ENCODE peak calls at places on chromosome 9, in ten cellular contexts. N is spleen; L is fibroblast of lung; P is PC-9; Z is hepatocyte; K is psoas muscle; H is CD8-positive, alpha-beta T cell; T is GM23338; A is mammary epithelial cell; R is RWPE1. Q is an unnamed sample.

GRCh38 chr9:89309608-89310485 is 1.1 kb upstream of the CKS2 start:
- DNase-seq in N (no peak), L (no peak), P (peak), Z (peak), K (no peak), H (no peak), T (peak), A (no peak), R (no peak), Q (no peak)

GRCh38 chr9:134056483-134057310 is 11.1 kb downstream of the BRD3 start:
- DNase-seq in N (no peak), L (no peak), P (no peak), Z (no peak), K (no peak), H (no peak), T (no peak), A (no peak), R (peak), Q (no peak)

GRCh38 chr9:116701940-116702642 is 15.0 kb downstream of the TRIM32 start:
- DNase-seq in N (no peak), L (no peak), P (peak), Z (no peak), K (no peak), H (no peak), T (no peak), A (peak), R (no peak), Q (no peak)

GRCh38 chr9:4591123-4591500 is 71.0 kb upstream of the PLPP6 start:
- DNase-seq in N (no peak), L (peak), P (no peak), Z (no peak), K (no peak), H (no peak), T (no peak), A (no peak), R (no peak), Q (no peak)

GRCh38 chr9:12770261-12770660 is 4.6 kb upstream of the LURAP1L start:
- DNase-seq in N (no peak), L (no peak), P (no peak), Z (no peak), K (no peak), H (no peak), T (no peak), A (no peak), R (no peak), Q (no peak)

GRCh38 chr9:72871685-72872084 is 81.2 kb downstream of the ALDH1A1 start:
- DNase-seq in N (no peak), L (no peak), P (no peak), Z (peak), K (no peak), H (no peak), T (peak), A (peak), R (peak), Q (no peak)

GRCh38 chr9:38417003-38417965 is 7.0 kb downstream of the IGFBPL1 start:
- DNase-seq in N (no peak), L (no peak), P (no peak), Z (no peak), K (no peak), H (no peak), T (peak), A (peak), R (peak), Q (no peak)

GRCh38 chr9:122056484-122056883 is 36.6 kb downstream of the TTLL11 start:
- DNase-seq in N (no peak), L (peak), P (no peak), Z (peak), K (no peak), H (no peak), T (peak), A (peak), R (peak), Q (no peak)

GRCh38 chr9:70285981-70286616 is 27.3 kb downstream of the SMC5 start:
- DNase-seq in N (no peak), L (no peak), P (no peak), Z (no peak), K (no peak), H (no peak), T (no peak), A (no peak), R (no peak), Q (no peak)

GRCh38 chr9:85223506-85224108 is 518.1 kb downstream of the AGTPBP1 start:
- DNase-seq in N (no peak), L (peak), P (no peak), Z (no peak), K (no peak), H (no peak), T (no peak), A (peak), R (peak), Q (no peak)

GRCh38 chr9:114235113-114235589 is 79.8 kb downstream of the COL27A1 start:
- DNase-seq in N (no peak), L (no peak), P (no peak), Z (no peak), K (no peak), H (no peak), T (no peak), A (no peak), R (no peak), Q (no peak)

GRCh38 chr9:89178162-89179120 is at the start of gene SHC3:
- DNase-seq in N (no peak), L (peak), P (no peak), Z (peak), K (peak), H (peak), T (peak), A (no peak), R (no peak), Q (no peak)

GRCh38 chr9:18502546-18502945 is 28.6 kb downstream of the ADAMTSL1 start:
- DNase-seq in N (no peak), L (no peak), P (no peak), Z (no peak), K (no peak), H (no peak), T (no peak), A (no peak), R (no peak), Q (no peak)

GRCh38 chr9:77764894-77765780 is 117.0 kb upstream of the GNA14 start:
- DNase-seq in N (no peak), L (peak), P (no peak), Z (peak), K (no peak), H (no peak), T (peak), A (peak), R (no peak), Q (no peak)

DNA sequence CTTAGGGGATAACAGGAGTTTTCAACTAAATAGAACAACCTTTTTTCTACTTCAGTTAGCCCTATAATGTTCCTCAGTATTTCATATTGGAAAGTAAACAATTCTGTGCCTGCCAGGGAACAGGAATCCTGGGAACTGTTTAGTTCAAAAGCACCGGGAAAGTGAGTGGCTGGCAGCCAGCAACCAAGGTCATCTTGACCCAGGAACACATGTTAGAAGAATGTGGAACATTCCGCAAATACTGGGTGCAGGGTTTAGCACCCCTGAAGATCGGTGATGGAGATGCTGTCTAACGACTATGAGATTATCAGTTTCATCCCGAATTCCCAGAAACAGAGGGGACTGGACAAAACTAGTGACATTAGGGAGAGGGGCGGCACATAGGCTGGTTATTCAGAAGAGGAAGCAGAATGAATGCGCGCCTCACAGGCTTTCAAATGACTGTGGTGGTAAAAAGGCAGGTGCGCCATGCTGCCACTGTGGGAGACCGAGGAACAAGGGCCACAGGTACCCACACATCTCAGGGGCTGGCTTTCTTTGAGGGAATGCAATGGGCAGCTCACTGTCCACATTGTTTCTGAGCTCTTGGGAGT is 51.2 kb downstream of the IPPK start:
- DNase-seq in N (no peak), L (no peak), P (no peak), Z (no peak), K (no peak), H (peak), T (no peak), A (no peak), R (no peak), Q (no peak)
- H3K27ac ChIP-seq in N (no peak), L (no peak), P (no peak), Z (peak), K (no peak), H (no peak), T (no peak), A (no peak), R (no peak), Q (no peak)

GRCh38 chr9:130195638-130196037 is 23.4 kb downstream of the NCS1 start:
- DNase-seq in N (no peak), L (no peak), P (no peak), Z (no peak), K (no peak), H (no peak), T (no peak), A (no peak), R (no peak), Q (no peak)

GRCh38 chr9:130193531-130194405 is 21.6 kb downstream of the NCS1 start:
- DNase-seq in N (no peak), L (no peak), P (no peak), Z (no peak), K (no peak), H (no peak), T (peak), A (no peak), R (no peak), Q (no peak)

GRCh38 chr9:130193119-130193518 is 20.9 kb downstream of the NCS1 start:
- DNase-seq in N (no peak), L (no peak), P (no peak), Z (no peak), K (no peak), H (no peak), T (peak), A (no peak), R (no peak), Q (no peak)

GRCh38 chr9:130192600-130192999 is 20.4 kb downstream of the NCS1 start:
- DNase-seq in N (no peak), L (no peak), P (no peak), Z (no peak), K (no peak), H (no peak), T (no peak), A (no peak), R (no peak), Q (no peak)

DNA sequence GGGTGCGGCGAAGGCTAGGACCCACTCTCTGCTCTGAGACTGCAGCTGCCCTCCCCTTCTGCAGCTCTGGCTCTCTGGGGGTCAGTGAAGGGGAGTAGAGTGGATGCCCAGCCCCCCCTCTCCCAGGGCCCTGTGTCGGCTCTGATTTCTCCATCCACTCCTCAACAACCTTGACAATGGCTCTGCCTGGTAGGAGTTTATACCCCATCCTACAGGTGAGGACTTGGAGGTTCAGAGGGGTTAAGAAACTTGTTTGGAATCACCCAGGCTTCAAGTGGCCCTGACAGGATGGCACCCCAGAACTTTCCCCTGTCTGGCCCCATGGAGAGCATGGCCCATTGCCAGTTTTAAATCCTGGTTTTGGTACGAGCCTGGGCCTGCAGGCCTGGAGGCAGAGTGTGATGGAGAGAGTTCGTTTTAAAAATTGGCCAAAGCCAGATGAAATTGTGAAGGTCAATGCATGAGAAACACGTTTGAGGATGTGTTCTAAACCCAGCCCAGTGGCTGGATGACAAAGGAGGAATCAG is 22.3 kb downstream of the NCS1 start:
- DNase-seq in N (no peak), L (no peak), P (no peak), Z (no peak), K (no peak), H (no peak), T (no peak), A (peak), R (no peak), Q (no peak)
- H3K27ac ChIP-seq in N (no peak), L (no peak), P (no peak), Z (peak), K (no peak), H (no peak), T (no peak), A (no peak), R (peak), Q (no peak)

GRCh38 chr9:95012902-95013301 is 286.4 kb downstream of the AOPEP start:
- DNase-seq in N (no peak), L (no peak), P (no peak), Z (no peak), K (no peak), H (no peak), T (no peak), A (no peak), R (no peak), Q (no peak)
- H3K27ac ChIP-seq in N (no peak), L (no peak), P (peak), Z (peak), K (peak), H (no peak), T (no peak), A (no peak), R (no peak), Q (peak)

GRCh38 chr9:87581949-87582637 is 84.4 kb downstream of the DAPK1 start:
- DNase-seq in N (no peak), L (no peak), P (no peak), Z (no peak), K (no peak), H (no peak), T (no peak), A (no peak), R (no peak), Q (no peak)
- H3K27ac ChIP-seq in N (peak), L (no peak), P (no peak), Z (peak), K (no peak), H (no peak), T (no peak), A (no peak), R (no peak), Q (no peak)

GRCh38 chr9:107235765-107236442 is 47.2 kb upstream of the RAD23B start:
- DNase-seq in N (no peak), L (no peak), P (no peak), Z (no peak), K (no peak), H (no peak), T (no peak), A (no peak), R (no peak), Q (no peak)

GRCh38 chr9:107240260-107240659 is 42.8 kb upstream of the RAD23B start:
- DNase-seq in N (no peak), L (no peak), P (no peak), Z (no peak), K (no peak), H (no peak), T (no peak), A (no peak), R (no peak), Q (no peak)

GRCh38 chr9:107242073-107243063 is 40.7 kb upstream of the RAD23B start:
- DNase-seq in N (no peak), L (peak), P (peak), Z (no peak), K (no peak), H (no peak), T (no peak), A (peak), R (no peak), Q (no peak)

GRCh38 chr9:107237873-107238272 is 45.2 kb upstream of the RAD23B start:
- DNase-seq in N (no peak), L (no peak), P (no peak), Z (no peak), K (no peak), H (no peak), T (no peak), A (no peak), R (no peak), Q (no peak)

DNA sequence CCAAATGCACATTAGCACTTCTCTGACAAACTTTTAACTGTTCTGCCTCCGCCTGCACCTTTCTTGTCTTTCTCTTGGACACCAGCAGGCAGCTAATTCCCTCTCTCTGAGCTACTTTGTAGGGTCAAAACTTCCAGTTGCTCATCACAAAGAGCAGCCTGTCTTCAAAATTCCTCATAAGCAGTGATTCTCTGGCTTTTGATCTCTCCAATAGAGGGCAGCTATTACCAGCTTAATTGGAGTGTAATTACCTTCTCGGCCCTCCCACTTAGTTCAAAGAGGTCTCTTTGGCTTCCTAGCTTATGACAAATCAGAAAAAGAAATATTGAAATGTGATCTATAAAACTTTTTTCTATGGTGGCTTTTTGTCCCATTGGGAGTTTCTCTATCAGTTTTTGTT is 43.6 kb upstream of the RAD23B start:
- DNase-seq in N (no peak), L (peak), P (peak), Z (no peak), K (no peak), H (no peak), T (no peak), A (peak), R (peak), Q (no peak)
- H3K27ac ChIP-seq in N (no peak), L (no peak), P (no peak), Z (no peak), K (no peak), H (no peak), T (no peak), A (no peak), R (no peak), Q (no peak)

Q was measured in epithelial cell of prostate.